ENCODE peak calls at places on chromosome 4, in six cellular contexts. U is GM20000; D is CD8-positive, alpha-beta T cell; L is NB4; H is Calu3; F is AG09309. C is an unnamed sample.

GRCh38 chr4:40629401-40630334 is at the start of gene RBM47:
- DNase-seq in H (peak; percentile 78), L (peak; percentile 57), D (peak; percentile 55), U (peak; percentile 72), F (no peak), C (peak; percentile 97)

GRCh38 chr4:112523008-112523440 is 7.0 kb upstream of the NEUROG2 start:
- DNase-seq in F (no peak), H (peak; percentile 9), L (peak; percentile 80), U (peak; percentile 73), D (no peak), C (peak; percentile 81)

GRCh38 chr4:64781737-64782326 is 372.6 kb upstream of the TECRL start:
- DNase-seq in D (no peak), L (peak; percentile 32), H (peak; percentile 9), F (no peak), U (no peak), C (peak; percentile 49)

GRCh38 chr4:43337707-43338106 is 445.2 kb downstream of the GRXCR1 start:
- DNase-seq in L (no peak), H (no peak), F (no peak), U (no peak), D (no peak), C (no peak)

GRCh38 chr4:55733874-55734437 is 85.6 kb upstream of the EXOC1L start:
- DNase-seq in F (no peak), D (no peak), L (peak; percentile 8), H (peak; percentile 84), U (no peak), C (no peak)

GRCh38 chr4:31261632-31262031 is 541.5 kb downstream of the PCDH7 start:
- DNase-seq in F (no peak), L (no peak), U (no peak), H (no peak), D (no peak), C (no peak)

GRCh38 chr4:113979973-113980615 is 647 bp upstream of the ARSJ start:
- DNase-seq in F (no peak), U (no peak), H (no peak), D (no peak), L (no peak), C (peak; percentile 82)

GRCh38 chr4:163592207-163592606 is 97.7 kb downstream of the TMA16 start:
- DNase-seq in H (no peak), L (no peak), F (no peak), U (no peak), D (no peak), C (no peak)

GRCh38 chr4:113436360-113436759 is 325.2 kb downstream of the CAMK2D start:
- DNase-seq in L (peak; percentile 45), F (no peak), D (no peak), H (no peak), U (no peak), C (no peak)

GRCh38 chr4:16801356-16801755 is 97.1 kb downstream of the LDB2 start:
- DNase-seq in U (no peak), L (no peak), F (no peak), D (no peak), H (no peak), C (no peak)

GRCh38 chr4:144449623-144450022 is 196.3 kb upstream of the HHIP start:
- DNase-seq in U (no peak), L (no peak), D (no peak), F (peak; percentile 11), H (no peak), C (no peak)

GRCh38 chr4:76235915-76236314 is 15.6 kb upstream of the FAM47E start:
- DNase-seq in D (no peak), F (no peak), U (no peak), L (no peak), H (no peak), C (peak; percentile 84)

GRCh38 chr4:180932365-180933001 is 1310.7 kb upstream of the TENM3 start:
- DNase-seq in L (no peak), F (no peak), H (no peak), D (no peak), U (no peak), C (no peak)

GRCh38 chr4:156109943-156110925 is 156.6 kb upstream of the CTSO start:
- DNase-seq in U (no peak), L (peak; percentile 55), H (peak; percentile 3), F (no peak), D (no peak), C (peak; percentile 72)

GRCh38 chr4:177986236-177986635 is 544.0 kb upstream of the AGA start:
- DNase-seq in F (no peak), D (no peak), U (no peak), L (no peak), H (no peak), C (no peak)

GRCh38 chr4:52825311-52826090 is 36.6 kb upstream of the RASL11B start:
- DNase-seq in U (no peak), D (no peak), L (no peak), H (no peak), F (no peak), C (no peak)

GRCh38 chr4:170202721-170203120 is 113.0 kb upstream of the AADAT start:
- DNase-seq in U (no peak), L (peak; percentile 67), D (no peak), F (no peak), H (no peak), C (no peak)

GRCh38 chr4:38939150-38939549 is 71.5 kb downstream of the FAM114A1 start:
- DNase-seq in H (no peak), D (no peak), U (peak; percentile 68), F (no peak), L (no peak), C (no peak)

GRCh38 chr4:111630705-111631104 is 514.5 kb upstream of the FAM241A start:
- DNase-seq in F (peak; percentile 13), D (no peak), L (peak; percentile 12), H (no peak), U (no peak), C (peak; percentile 56)

GRCh38 chr4:150149381-150149780 is 71.1 kb downstream of the DCLK2 start:
- DNase-seq in F (peak; percentile 76), L (no peak), H (no peak), D (no peak), U (no peak), C (no peak)

GRCh38 chr4:54539500-54540029 is 118.2 kb upstream of the KIT start:
- DNase-seq in L (no peak), D (no peak), U (no peak), H (peak; percentile 49), F (no peak), C (peak; percentile 80)

GRCh38 chr4:36471903-36472302 is 190.5 kb downstream of the DTHD1 start:
- DNase-seq in L (no peak), H (no peak), D (no peak), U (no peak), F (no peak), C (no peak)

GRCh38 chr4:112664611-112665010 is 27.7 kb downstream of the LARP7 start:
- DNase-seq in L (peak; percentile 2), F (no peak), U (no peak), D (no peak), H (no peak), C (no peak)

GRCh38 chr4:172104534-172104933 is 291.3 kb downstream of the GALNTL6 start:
- DNase-seq in F (no peak), H (no peak), L (no peak), D (no peak), U (no peak), C (no peak)

GRCh38 chr4:73713650-73714049 is 26.7 kb upstream of the CXCL8 start:
- DNase-seq in F (no peak), D (no peak), L (no peak), H (no peak), U (no peak), C (no peak)

GRCh38 chr4:88623097-88623496 is 30.8 kb downstream of the HERC3 start:
- DNase-seq in D (no peak), L (peak; percentile 2), U (no peak), F (peak; percentile 89), H (no peak), C (no peak)

GRCh38 chr4:147289181-147289580 is 191.7 kb upstream of the EDNRA start:
- DNase-seq in H (no peak), F (no peak), L (no peak), D (no peak), U (no peak), C (no peak)

GRCh38 chr4:139740121-139740520 is 74.5 kb downstream of the MGST2 start:
- DNase-seq in H (no peak), U (no peak), F (no peak), D (no peak), L (no peak), C (no peak)

GRCh38 chr4:128796934-128797333 is 12.6 kb upstream of the JADE1 start:
- DNase-seq in F (no peak), L (no peak), U (no peak), H (no peak), D (no peak), C (no peak)

GRCh38 chr4:142293536-142293935 is 552.6 kb downstream of the INPP4B start:
- DNase-seq in L (no peak), H (no peak), U (no peak), F (no peak), D (no peak), C (no peak)

GRCh38 chr4:185068837-185069236 is 50.5 kb downstream of the HELT start:
- DNase-seq in H (no peak), D (no peak), F (no peak), U (no peak), L (no peak), C (peak; percentile 75)
- TF ChIP-seq CTCF in H (no peak), D (no peak), F (no peak), U (no peak), L (no peak), C (peak; percentile 33)

GRCh38 chr4:107977482-107977881 is 12.2 kb upstream of the HADH start:
- DNase-seq in H (no peak), F (no peak), U (no peak), L (no peak), D (no peak), C (no peak)
- TF ChIP-seq CTCF in H (no peak), F (no peak), U (no peak), L (no peak), D (no peak), C (no peak)

GRCh38 chr4:46889410-46889809 is 19.6 kb downstream of the COX7B2 start:
- DNase-seq in U (no peak), H (no peak), L (no peak), F (no peak), D (no peak), C (no peak)

GRCh38 chr4:46886711-46887110 is 22.3 kb downstream of the COX7B2 start:
- DNase-seq in F (no peak), L (peak; percentile 31), H (no peak), D (no peak), U (peak; percentile 6), C (no peak)
- TF ChIP-seq CTCF in F (no peak), L (peak; percentile 12), H (peak; percentile 17), D (no peak), U (no peak), C (peak; percentile 11)

GRCh38 chr4:188414441-188414840 is 275.2 kb downstream of the TRIML1 start:
- DNase-seq in F (no peak), D (no peak), H (no peak), U (no peak), L (no peak), C (no peak)

GRCh38 chr4:188423039-188423438 is 283.8 kb downstream of the TRIML1 start:
- DNase-seq in F (no peak), H (peak; percentile 12), D (no peak), L (no peak), U (no peak), C (no peak)

GRCh38 chr4:188412499-188412898 is 273.3 kb downstream of the TRIML1 start:
- DNase-seq in U (no peak), F (no peak), L (no peak), H (no peak), D (no peak), C (no peak)

GRCh38 chr4:188411805-188412204 is 272.6 kb downstream of the TRIML1 start:
- DNase-seq in F (no peak), U (no peak), H (no peak), D (no peak), L (no peak), C (no peak)

GRCh38 chr4:188417181-188417580 is 277.9 kb downstream of the TRIML1 start:
- DNase-seq in L (peak; percentile 23), F (no peak), D (no peak), U (no peak), H (no peak), C (peak; percentile 62)
- TF ChIP-seq CTCF in L (no peak), F (no peak), D (no peak), U (no peak), H (no peak), C (peak; percentile 60)

C was measured in GM23338.